ENCODE peak calls at places on chromosomes 2 and 18, in ten cellular contexts. C, V, P, W, J, X, Y, S, L and M are unnamed samples.

GRCh38 chr2:239639366-239640185 is 238.8 kb upstream of the HDAC4 start:
- DNase-seq in S (no peak), Y (no peak), C (no peak), P (no peak), L (no peak), J (no peak), X (no peak), V (no peak), W (no peak), M (no peak)

GRCh38 chr2:233823731-233824121 is 30.6 kb downstream of the HJURP start:
- DNase-seq in C (no peak), J (no peak), L (no peak), X (no peak), W (no peak), P (no peak), S (no peak), Y (no peak), V (no peak), M (no peak)

GRCh38 chr2:128638741-128639477 is 320.2 kb upstream of the HS6ST1 start:
- DNase-seq in L (peak; percentile 47), X (peak; percentile 39), V (no peak), W (no peak), P (no peak), C (peak; percentile 85), Y (peak; percentile 29), S (no peak), J (peak; percentile 18), M (peak; percentile 40)

GRCh38 chr2:86498468-86499260 is 57.5 kb downstream of the KDM3A start:
- DNase-seq in L (peak; percentile 66), Y (no peak), V (peak; percentile 1), C (peak; percentile 23), W (no peak), S (no peak), P (peak; percentile 89), J (no peak), X (no peak), M (no peak)

GRCh38 chr2:82993631-82994030 is 1465.4 kb downstream of the SUCLG1 start:
- DNase-seq in W (no peak), Y (no peak), S (no peak), P (peak; percentile 98), L (no peak), J (peak; percentile 71), V (peak; percentile 91), X (peak; percentile 1), C (peak; percentile 26), M (no peak)

GRCh38 chr2:132873738-132874137 is 203.7 kb upstream of the LYPD1 start:
- DNase-seq in L (no peak), J (no peak), S (no peak), Y (no peak), V (no peak), P (peak; percentile 57), X (no peak), W (no peak), C (no peak), M (no peak)

GRCh38 chr2:234240917-234241316 is 190.4 kb downstream of the SPP2 start:
- DNase-seq in J (peak; percentile 47), V (peak; percentile 73), P (peak; percentile 84), W (no peak), X (peak; percentile 80), C (peak; percentile 99), Y (no peak), L (peak; percentile 88), S (no peak), M (no peak)

GRCh38 chr2:95374916-95375471 is 27.5 kb upstream of the FAHD2A start:
- DNase-seq in Y (no peak), J (no peak), L (peak; percentile 42), C (peak; percentile 43), X (peak; percentile 10), V (no peak), W (no peak), S (no peak), P (no peak), M (no peak)

GRCh38 chr2:167843203-167843602 is 404.2 kb downstream of the STK39 start:
- DNase-seq in P (no peak), J (no peak), X (no peak), Y (no peak), C (no peak), V (no peak), S (no peak), W (no peak), L (no peak), M (no peak)

GRCh38 chr2:167842047-167842446 is 405.3 kb downstream of the STK39 start:
- DNase-seq in V (no peak), J (no peak), C (no peak), P (no peak), X (no peak), Y (no peak), S (no peak), W (no peak), L (no peak), M (no peak)

GRCh38 chr2:167843657-167844056 is 403.7 kb downstream of the STK39 start:
- DNase-seq in C (no peak), Y (no peak), W (no peak), L (no peak), J (no peak), S (no peak), V (no peak), P (no peak), X (no peak), M (no peak)

DNA sequence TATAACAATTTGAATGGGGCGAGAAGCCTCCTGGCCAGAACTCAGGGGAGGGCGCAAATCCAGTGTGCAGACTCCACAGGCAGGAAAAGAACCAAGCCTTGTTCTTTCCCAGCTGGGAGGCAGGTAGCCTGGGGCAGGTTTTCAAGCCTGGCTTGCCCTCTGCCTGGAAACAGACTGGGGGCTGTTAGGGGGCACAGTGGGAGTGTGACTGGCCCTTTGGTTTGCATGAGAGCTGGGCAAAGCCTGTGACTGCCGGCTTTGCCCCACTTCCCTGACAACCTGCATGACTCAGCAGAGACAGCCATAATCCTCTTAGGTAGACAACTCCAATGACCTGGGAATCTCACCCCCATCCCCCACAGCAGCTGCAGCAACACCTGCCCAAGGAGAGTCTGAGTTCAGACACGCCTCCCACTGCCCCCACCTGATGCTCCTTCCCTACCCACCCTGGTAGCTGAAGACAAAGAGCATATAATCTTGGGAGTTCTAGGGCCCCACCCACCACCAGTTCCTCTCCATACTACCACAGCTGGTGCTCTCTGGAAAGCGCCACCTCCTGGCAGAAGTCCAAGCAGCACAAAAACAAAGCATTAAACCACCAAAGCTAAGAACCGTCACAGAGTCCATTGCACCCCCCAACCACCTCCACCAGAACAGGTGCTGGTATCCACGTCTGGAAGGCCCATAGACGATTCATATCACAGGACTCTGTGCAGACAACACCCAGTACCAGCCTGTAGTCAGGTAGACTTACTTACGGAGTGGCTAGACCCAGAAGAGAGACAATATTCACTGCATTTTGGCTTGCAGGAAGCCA is 402.5 kb downstream of the STK39 start:
- DNase-seq in V (no peak), C (no peak), J (no peak), X (no peak), P (no peak), L (no peak), Y (no peak), S (no peak), W (no peak), M (peak; percentile 16)
- TF ChIP-seq CTCF in V (peak; percentile 9), C (no peak), J (no peak), X (no peak), P (no peak), L (no peak), Y (no peak), S (no peak), W (no peak), M (no peak)

GRCh38 chr2:24024018-24024417 is 14.1 kb downstream of the MFSD2B start:
- DNase-seq in Y (no peak), S (no peak), J (peak; percentile 38), C (peak; percentile 29), X (peak; percentile 21), V (no peak), L (peak; percentile 52), W (peak; percentile 49), P (no peak), M (no peak)

GRCh38 chr2:24022975-24023575 is 13.2 kb downstream of the MFSD2B start:
- DNase-seq in W (no peak), J (no peak), S (no peak), C (no peak), P (no peak), Y (no peak), V (no peak), L (no peak), X (no peak), M (no peak)

GRCh38 chr2:24019729-24020128 is 9.8 kb downstream of the MFSD2B start:
- DNase-seq in X (no peak), Y (no peak), P (no peak), V (no peak), J (no peak), C (no peak), S (no peak), L (no peak), W (no peak), M (no peak)

GRCh38 chr2:24022324-24022974 is 12.6 kb downstream of the MFSD2B start:
- DNase-seq in Y (no peak), V (no peak), L (no peak), P (no peak), W (no peak), X (no peak), J (no peak), S (no peak), C (no peak), M (no peak)

DNA sequence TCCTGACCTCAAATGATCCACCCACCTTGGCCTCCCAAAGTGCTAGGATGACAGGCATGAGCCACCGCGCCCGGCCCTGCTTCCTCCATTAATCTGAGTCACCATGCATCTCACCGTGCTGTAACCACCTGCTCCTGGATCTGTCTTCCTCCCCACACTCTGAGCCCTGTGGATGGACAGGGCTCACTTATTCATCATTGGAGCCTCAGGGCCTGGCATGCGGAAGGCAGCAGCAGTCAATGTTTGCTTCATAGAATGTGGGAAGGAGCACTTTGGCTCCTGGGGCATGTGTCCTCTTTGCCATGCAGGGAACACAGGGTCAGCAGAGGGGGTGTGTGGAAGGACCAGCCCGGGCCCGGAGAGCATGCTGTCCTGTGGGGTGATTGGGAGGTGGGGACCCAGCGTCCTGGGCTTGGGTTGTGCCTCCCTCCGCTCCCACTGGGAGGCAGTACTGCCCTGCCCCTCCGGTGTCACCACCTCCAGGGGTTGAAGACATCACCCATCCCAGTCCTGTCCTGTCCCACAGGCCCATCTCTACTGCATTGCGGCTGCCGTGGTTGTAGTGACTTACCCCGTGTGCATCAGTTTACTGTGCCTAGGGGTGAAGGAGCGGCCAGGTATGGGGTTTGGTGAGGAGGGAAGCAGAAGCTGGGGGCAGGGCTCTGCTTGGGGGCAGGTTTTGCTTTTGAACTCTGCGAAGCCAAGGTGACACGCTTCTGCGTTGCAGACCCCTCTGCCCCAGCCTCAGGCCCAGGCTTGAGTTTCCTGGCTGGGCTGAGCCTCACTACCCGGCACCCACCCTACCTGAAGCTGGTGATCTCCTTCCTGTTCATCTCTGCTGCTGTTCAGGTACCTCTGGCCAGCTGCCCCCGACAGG is 11.5 kb downstream of the MFSD2B start:
- DNase-seq in P (peak; percentile 79), Y (peak; percentile 58), W (no peak), S (no peak), C (no peak), V (no peak), X (no peak), L (peak; percentile 38), J (no peak), M (no peak)
- TF ChIP-seq CTCF in P (peak; percentile 49), Y (no peak), W (peak; percentile 26), S (no peak), C (peak; percentile 16), V (no peak), X (peak; percentile 23), L (no peak), J (peak; percentile 60), M (peak; percentile 12)

GRCh38 chr18:73891572-73892421 is 255.8 kb downstream of the FBXO15 start:
- DNase-seq in V (no peak), C (no peak), X (no peak), L (no peak), S (peak; percentile 6), J (no peak), W (no peak), P (no peak), Y (peak; percentile 24), M (peak; percentile 65)
- TF ChIP-seq CTCF in V (peak; percentile 18), C (no peak), X (peak; percentile 1), L (no peak), S (no peak), J (peak; percentile 31), W (no peak), P (no peak), Y (peak; percentile 35), M (peak; percentile 36)

DNA sequence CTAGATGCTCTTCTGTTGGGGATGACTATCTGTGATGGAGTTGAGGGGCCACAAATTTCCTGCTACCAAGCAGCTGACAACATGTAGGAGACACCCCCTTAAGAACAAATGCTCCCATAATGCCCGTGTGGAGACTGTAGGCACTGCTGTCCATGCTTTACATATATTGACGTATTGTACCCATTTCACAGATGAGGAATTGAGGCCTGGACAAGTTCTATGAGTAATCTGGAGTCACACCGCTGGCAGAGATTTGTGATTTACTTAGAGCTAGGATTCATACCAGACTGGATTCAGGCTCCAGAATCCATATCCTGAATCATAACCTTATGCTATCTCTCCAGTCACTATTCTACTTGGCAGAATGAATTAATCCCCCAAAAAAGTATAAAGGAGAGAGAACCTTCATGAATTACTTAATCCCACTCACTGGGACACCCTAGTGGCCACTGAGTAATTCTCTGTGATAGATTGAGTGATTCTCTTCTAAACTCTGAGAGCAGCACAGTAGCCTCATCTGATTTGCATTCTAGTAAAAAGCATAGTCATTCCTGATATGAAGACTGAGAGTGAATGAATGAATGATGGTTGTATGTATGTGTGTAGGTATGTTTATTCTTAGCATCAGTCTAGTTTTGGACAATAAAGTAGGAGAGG is 460.7 kb upstream of the MEIS1 start:
- DNase-seq in L (no peak), P (no peak), J (no peak), V (no peak), W (no peak), S (no peak), C (no peak), Y (no peak), X (no peak), M (no peak)
- TF ChIP-seq CTCF in L (peak; percentile 17), P (no peak), J (peak; percentile 27), V (no peak), W (no peak), S (no peak), C (peak; percentile 9), Y (no peak), X (no peak), M (no peak)